ENCODE peak calls at places on chromosomes 11 and 22, in five cellular contexts. V is mammary epithelial cell, C is right atrium auricular region, Q is pancreas, X is psoas muscle. W is an unnamed sample.
A peak's percentile ranks its signal among the peaks of the same experiment; 100 is the strongest.

GRCh38 chr11:122963981-122964380 is 17.7 kb downstream of the BSX start:
- DNase-seq in V (peak; percentile 47), C (no peak), Q (no peak), X (no peak), W (no peak)

GRCh38 chr11:70464509-70465361 is 66.4 kb downstream of the CTTN start:
- DNase-seq in V (no peak), C (no peak), Q (no peak), X (no peak), W (no peak)

GRCh38 chr22:22176929-22177616 is 67.5 kb upstream of the VPREB1 start:
- DNase-seq in V (no peak), C (no peak), Q (no peak), X (no peak), W (no peak)

GRCh38 chr22:19720150-19720827 is 3.0 kb upstream of the GP1BB start:
- DNase-seq in V (no peak), C (no peak), Q (no peak), X (no peak), W (no peak)

GRCh38 chr11:17547932-17548331 is 873 bp downstream of the OTOG start:
- DNase-seq in V (no peak), C (no peak), Q (no peak), X (no peak), W (no peak)

GRCh38 chr11:16291729-16292128 is 64.6 kb downstream of the SOX6 start:
- DNase-seq in V (no peak), C (no peak), Q (no peak), X (no peak), W (no peak)

GRCh38 chr22:44519895-44520294 is 21.9 kb upstream of the RTL6 start:
- DNase-seq in V (no peak), C (peak; percentile 55), Q (no peak), X (no peak), W (no peak)

GRCh38 chr11:132539590-132540368 is 992.5 kb downstream of the OPCML start:
- DNase-seq in V (no peak), C (no peak), Q (no peak), X (no peak), W (no peak)

GRCh38 chr22:31635638-31636306 is 26.2 kb downstream of the PISD start:
- DNase-seq in V (no peak), C (no peak), Q (no peak), X (no peak), W (no peak)

GRCh38 chr22:31647516-31647915 is 14.5 kb downstream of the PISD start:
- DNase-seq in V (peak; percentile 68), C (no peak), Q (no peak), X (no peak), W (no peak)

GRCh38 chr11:61141601-61142028 is 19.6 kb downstream of the VPS37C start:
- DNase-seq in V (no peak), C (no peak), Q (peak; percentile 77), X (no peak), W (no peak)

GRCh38 chr11:123299721-123300120 is 104.7 kb upstream of the CLMP start:
- DNase-seq in V (no peak), C (no peak), Q (no peak), X (peak; percentile 26), W (peak; percentile 32)

GRCh38 chr11:119263352-119263940 is 53.5 kb downstream of the MCAM start:
- DNase-seq in V (no peak), C (no peak), Q (no peak), X (no peak), W (no peak)

GRCh38 chr11:67504023-67504949 is 877 bp downstream of the PITPNM1 start:
- DNase-seq in V (peak; percentile 34), C (no peak), Q (no peak), X (no peak), W (peak; percentile 54)

GRCh38 chr11:72010529-72011233 is 12.0 kb downstream of the IL18BP start:
- DNase-seq in V (no peak), C (no peak), Q (no peak), X (no peak), W (no peak)

GRCh38 chr11:113634940-113635575 is 71.0 kb downstream of the TMPRSS5 start:
- DNase-seq in V (peak; percentile 12), C (no peak), Q (no peak), X (no peak), W (no peak)

GRCh38 chr11:134565343-134565891 is 153.4 kb upstream of the B3GAT1 start:
- DNase-seq in V (no peak), C (no peak), Q (no peak), X (no peak), W (no peak)

GRCh38 chr22:29377979-29378378 is 10.4 kb downstream of the AP1B1 start:
- DNase-seq in V (peak; percentile 36), C (no peak), Q (peak; percentile 64), X (no peak), W (no peak)

GRCh38 chr22:46028069-46028991 is 51.4 kb upstream of the WNT7B start:
- DNase-seq in V (no peak), C (no peak), Q (peak; percentile 19), X (no peak), W (no peak)

GRCh38 chr22:46892866-46893265 is 130.4 kb downstream of the TBC1D22A start:
- DNase-seq in V (no peak), C (no peak), Q (no peak), X (no peak), W (no peak)

GRCh38 chr11:123430736-123431356 is 777 bp downstream of the GRAMD1B start:
- DNase-seq in V (peak; percentile 1), C (peak; percentile 69), Q (peak; percentile 51), X (peak; percentile 49), W (peak; percentile 89)

GRCh38 chr11:80255021-80255420 is 814.2 kb upstream of the TENM4 start:
- DNase-seq in V (peak; percentile 3), C (no peak), Q (no peak), X (no peak), W (no peak)

GRCh38 chr11:64364911-64365310 is 5.9 kb downstream of the RPS6KA4 start:
- DNase-seq in V (no peak), C (no peak), Q (no peak), X (no peak), W (no peak)

GRCh38 chr11:74611369-74611861 is 19.0 kb downstream of the POLD3 start:
- DNase-seq in V (peak; percentile 22), C (no peak), Q (no peak), X (no peak), W (no peak)

GRCh38 chr11:8331767-8332166 is 68.1 kb upstream of the LMO1 start:
- DNase-seq in V (no peak), C (no peak), Q (no peak), X (no peak), W (no peak)

GRCh38 chr11:126636911-126637799 is 281.7 kb downstream of the ST3GAL4 start:
- DNase-seq in V (peak; percentile 34), C (no peak), Q (no peak), X (no peak), W (no peak)

GRCh38 chr11:114782650-114783310 is 104.5 kb downstream of the NXPE2 start:
- DNase-seq in V (no peak), C (no peak), Q (no peak), X (no peak), W (no peak)

GRCh38 chr11:119356349-119357031 is 10.0 kb upstream of the MFRP start:
- DNase-seq in V (no peak), C (peak; percentile 86), Q (peak; percentile 40), X (peak; percentile 84), W (peak; percentile 89)

GRCh38 chr22:32904044-32904443 is 102.5 kb downstream of the TIMP3 start:
- DNase-seq in V (peak; percentile 39), C (no peak), Q (no peak), X (no peak), W (peak; percentile 42)

GRCh38 chr22:22893891-22894739 is 6.5 kb downstream of the IGLL5 start:
- DNase-seq in V (no peak), C (no peak), Q (no peak), X (no peak), W (no peak)

GRCh38 chr11:77479746-77480352 is 6.0 kb upstream of the PAK1 start:
- DNase-seq in V (no peak), C (no peak), Q (no peak), X (no peak), W (no peak)

DNA sequence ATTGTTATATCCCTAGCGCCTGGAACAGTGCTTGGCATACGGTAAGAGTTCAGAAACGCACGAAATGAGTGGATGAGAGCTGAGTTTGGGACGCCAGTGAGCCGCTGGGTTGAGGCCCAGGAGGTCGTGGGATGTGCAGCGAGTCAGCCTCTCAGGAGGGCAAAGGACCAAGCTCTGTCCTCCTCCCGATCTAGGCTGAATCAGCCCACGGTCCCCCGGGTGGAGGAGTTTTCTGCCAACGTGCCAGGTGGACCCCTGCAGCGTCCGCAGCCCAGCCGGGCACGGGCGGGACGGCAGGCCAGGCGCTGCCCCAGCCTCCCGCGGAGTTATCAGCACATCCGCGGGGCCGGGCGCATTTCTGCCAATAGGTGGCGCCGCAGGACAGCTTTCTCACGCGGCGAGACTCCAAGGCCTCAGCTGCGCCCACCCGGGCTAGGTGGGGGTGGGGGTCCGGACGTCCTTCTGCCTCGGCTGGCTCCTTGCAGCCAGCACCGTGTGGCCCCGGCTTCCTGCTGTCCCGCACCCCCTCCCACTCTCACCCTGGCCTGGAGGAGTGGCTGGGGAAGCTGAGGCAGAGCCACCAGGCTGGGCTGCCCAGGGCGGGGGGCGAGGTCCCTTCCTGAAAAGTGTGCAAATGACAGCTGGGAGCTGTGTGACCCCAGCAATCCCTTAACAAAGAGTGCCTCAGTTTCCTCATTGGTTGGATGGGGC is 2.2 kb upstream of the RPS19BP1 start:
- DNase-seq in V (peak; percentile 45), C (peak; percentile 84), Q (peak; percentile 73), X (peak; percentile 86), W (peak; percentile 90)
- H3K4me3 ChIP-seq in V (no peak overlapping the region), C (no peak overlapping the region), Q (no peak overlapping the region), X (peak overlapping the region; percentile 16), W (no peak overlapping the region)

GRCh38 chr11:12749442-12749841 is 75.2 kb downstream of the TEAD1 start:
- DNase-seq in V (no peak), C (no peak), Q (no peak), X (no peak), W (no peak)

GRCh38 chr11:12750181-12750580 is 76.0 kb downstream of the TEAD1 start:
- DNase-seq in V (no peak), C (no peak), Q (no peak), X (no peak), W (no peak)

GRCh38 chr11:12745787-12746186 is 71.6 kb downstream of the TEAD1 start:
- DNase-seq in V (no peak), C (no peak), Q (no peak), X (no peak), W (no peak)

GRCh38 chr11:12746593-12747097 is 72.4 kb downstream of the TEAD1 start:
- DNase-seq in V (peak; percentile 80), C (no peak), Q (no peak), X (peak; percentile 60), W (peak; percentile 74)

DNA sequence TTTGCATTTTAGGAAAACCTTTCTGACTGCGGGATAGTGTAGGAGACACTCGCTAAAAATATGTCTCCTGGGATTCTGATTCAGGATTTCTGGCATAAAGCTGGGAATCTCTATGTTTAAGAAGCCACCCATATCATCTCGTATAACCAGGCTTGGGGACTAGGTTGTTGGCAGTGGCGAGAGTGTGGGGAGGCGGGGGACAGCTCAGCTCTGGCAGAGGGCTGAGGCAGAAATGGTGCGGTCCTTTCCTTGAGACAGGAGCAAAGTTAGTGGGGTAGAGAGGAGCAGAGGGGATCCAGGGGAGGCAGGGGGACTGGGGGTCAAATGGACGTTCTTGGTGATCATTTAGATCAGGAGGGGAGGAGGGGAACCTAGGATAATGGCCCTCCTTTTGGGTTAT is 74.3 kb downstream of the TEAD1 start:
- DNase-seq in V (no peak), C (no peak), Q (no peak), X (no peak), W (no peak)
- H3K4me1 ChIP-seq in V (peaks cover 18% of the 10 kb centered on the region), C (no peaks in the 10 kb centered on the region), Q (no peaks in the 10 kb centered on the region), X (peaks cover 86% of the 10 kb centered on the region), W (no peaks in the 10 kb centered on the region)

GRCh38 chr11:24234822-24235508 is 261.9 kb upstream of the LUZP2 start:
- DNase-seq in V (no peak), C (no peak), Q (peak; percentile 23), X (no peak), W (no peak)
- H3K4me3 ChIP-seq in V (no peak overlapping the region), C (no peak overlapping the region), Q (no peak overlapping the region), X (no peak overlapping the region), W (no peak overlapping the region)

GRCh38 chr11:33001281-33001680 is 14.4 kb upstream of the DEPDC7 start:
- DNase-seq in V (no peak), C (no peak), Q (no peak), X (no peak), W (no peak)
- H3K4me1 ChIP-seq in V (peaks cover 15% of the 10 kb centered on the region), C (no peaks in the 10 kb centered on the region), Q (no peaks in the 10 kb centered on the region), X (no peaks in the 10 kb centered on the region), W (no peaks in the 10 kb centered on the region)

W was measured in heart left ventricle.